ENCODE peak calls at places on chromosome 16, in four cellular contexts. One of them, this sample, is unnamed.

GRCh38 chr16:67396775-67397450 is 3.6 kb upstream of the TPPP3 start:
- DNase-seq in H1: no peak
- DNase-seq in GM12878: no peak
- DNase-seq in HepG2: no peak
- DNase-seq in this sample: no peak

GRCh38 chr16:85004587-85005205 is 6.6 kb downstream of the ZDHHC7 start:
- DNase-seq in HepG2: no peak
- DNase-seq in H1: no peak
- DNase-seq in GM12878: no peak
- DNase-seq in this sample: no peak

GRCh38 chr16:28218109-28218508 is 6.3 kb upstream of the XPO6 start:
- DNase-seq in HepG2: peak; percentile 56
- DNase-seq in H1: no peak
- DNase-seq in GM12878: no peak
- DNase-seq in this sample: no peak

GRCh38 chr16:14424595-14424994 is 205.5 kb downstream of the PARN start:
- DNase-seq in H1: no peak
- DNase-seq in HepG2: no peak
- DNase-seq in GM12878: no peak
- DNase-seq in this sample: no peak

GRCh38 chr16:63617047-63617989 is 1504.5 kb downstream of the CDH11 start:
- DNase-seq in H1: no peak
- DNase-seq in HepG2: no peak
- DNase-seq in GM12878: no peak
- DNase-seq in this sample: no peak

GRCh38 chr16:85429776-85430522 is 183.2 kb upstream of the GSE1 start:
- DNase-seq in GM12878: no peak
- DNase-seq in HepG2: no peak
- DNase-seq in H1: no peak
- DNase-seq in this sample: no peak

GRCh38 chr16:85245307-85246172 is 133.3 kb upstream of the CIBAR2 start:
- DNase-seq in GM12878: no peak
- DNase-seq in HepG2: peak; percentile 51
- DNase-seq in H1: peak; percentile 82
- DNase-seq in this sample: no peak

GRCh38 chr16:28098959-28099945 is 35.7 kb upstream of the GSG1L start:
- DNase-seq in HepG2: no peak
- DNase-seq in H1: no peak
- DNase-seq in GM12878: no peak
- DNase-seq in this sample: no peak

GRCh38 chr16:3963203-3963602 is 82.7 kb upstream of the CREBBP start:
- DNase-seq in GM12878: no peak
- DNase-seq in H1: no peak
- DNase-seq in HepG2: no peak
- DNase-seq in this sample: no peak

GRCh38 chr16:3957344-3957980 is 76.9 kb upstream of the CREBBP start:
- DNase-seq in HepG2: no peak
- DNase-seq in H1: no peak
- DNase-seq in GM12878: no peak
- DNase-seq in this sample: no peak

GRCh38 chr16:3959148-3959547 is 78.6 kb upstream of the CREBBP start:
- DNase-seq in GM12878: no peak
- DNase-seq in H1: no peak
- DNase-seq in HepG2: no peak
- DNase-seq in this sample: no peak

GRCh38 chr16:3961449-3961849 is 80.9 kb upstream of the CREBBP start:
- DNase-seq in HepG2: peak; percentile 65
- DNase-seq in H1: no peak
- DNase-seq in GM12878: no peak
- DNase-seq in this sample: peak; percentile 25

GRCh38 chr16:3960049-3960809 is 79.7 kb upstream of the CREBBP start:
- DNase-seq in H1: no peak
- DNase-seq in GM12878: no peak
- DNase-seq in HepG2: no peak
- DNase-seq in this sample: no peak
- H3K9ac ChIP-seq in H1: no peak overlapping the region
- H3K9ac ChIP-seq in GM12878: no peak overlapping the region
- H3K9ac ChIP-seq in HepG2: peak overlapping the region; percentile 66
- H3K9ac ChIP-seq in this sample: no peak overlapping the region

GRCh38 chr16:30366511-30366910 is 3.8 kb downstream of the TBC1D10B start:
- DNase-seq in HepG2: no peak
- DNase-seq in H1: no peak
- DNase-seq in GM12878: no peak
- DNase-seq in this sample: no peak
- TF ChIP-seq SUZ12 in HepG2: no peak
- TF ChIP-seq SUZ12 in H1: no peak
- TF ChIP-seq SUZ12 in GM12878: no peak
- TF ChIP-seq SUZ12 in this sample: no peak

DNA sequence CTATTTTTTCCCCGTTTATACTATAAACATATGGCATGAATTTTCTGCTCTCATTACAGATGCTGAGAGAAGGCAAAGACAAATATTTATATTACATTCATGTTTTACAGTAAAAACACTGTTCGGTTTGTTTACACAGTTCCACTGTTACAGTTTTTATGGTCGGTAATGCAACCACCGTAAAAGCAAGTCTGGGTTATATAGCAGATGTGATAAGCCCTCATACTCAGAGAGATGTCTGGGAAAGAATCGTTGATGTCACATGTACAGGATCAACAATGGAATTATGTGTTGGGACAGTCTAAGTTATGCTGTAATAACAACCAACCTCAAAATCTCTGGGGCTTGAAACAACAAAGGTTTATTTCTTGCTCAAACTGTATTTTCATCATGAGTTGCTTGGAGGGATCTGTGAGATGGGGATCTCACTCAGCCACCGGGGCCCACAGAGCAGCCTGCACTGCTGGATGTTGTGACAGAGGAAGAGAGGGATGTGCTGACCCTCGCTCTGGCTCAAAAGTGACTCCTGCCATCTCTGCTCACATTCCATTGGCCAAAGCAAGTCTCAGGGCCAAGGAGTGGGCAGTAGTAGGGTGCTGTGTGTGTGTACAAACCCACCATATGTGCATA is 85.2 kb downstream of the WWOX start:
- DNase-seq in HepG2: peak; percentile 68
- DNase-seq in GM12878: no peak
- DNase-seq in H1: peak; percentile 22
- DNase-seq in this sample: no peak
- TF ChIP-seq YY1 in HepG2: no peak
- TF ChIP-seq YY1 in GM12878: no peak
- TF ChIP-seq YY1 in H1: no peak
- TF ChIP-seq YY1 in this sample: no peak

DNA sequence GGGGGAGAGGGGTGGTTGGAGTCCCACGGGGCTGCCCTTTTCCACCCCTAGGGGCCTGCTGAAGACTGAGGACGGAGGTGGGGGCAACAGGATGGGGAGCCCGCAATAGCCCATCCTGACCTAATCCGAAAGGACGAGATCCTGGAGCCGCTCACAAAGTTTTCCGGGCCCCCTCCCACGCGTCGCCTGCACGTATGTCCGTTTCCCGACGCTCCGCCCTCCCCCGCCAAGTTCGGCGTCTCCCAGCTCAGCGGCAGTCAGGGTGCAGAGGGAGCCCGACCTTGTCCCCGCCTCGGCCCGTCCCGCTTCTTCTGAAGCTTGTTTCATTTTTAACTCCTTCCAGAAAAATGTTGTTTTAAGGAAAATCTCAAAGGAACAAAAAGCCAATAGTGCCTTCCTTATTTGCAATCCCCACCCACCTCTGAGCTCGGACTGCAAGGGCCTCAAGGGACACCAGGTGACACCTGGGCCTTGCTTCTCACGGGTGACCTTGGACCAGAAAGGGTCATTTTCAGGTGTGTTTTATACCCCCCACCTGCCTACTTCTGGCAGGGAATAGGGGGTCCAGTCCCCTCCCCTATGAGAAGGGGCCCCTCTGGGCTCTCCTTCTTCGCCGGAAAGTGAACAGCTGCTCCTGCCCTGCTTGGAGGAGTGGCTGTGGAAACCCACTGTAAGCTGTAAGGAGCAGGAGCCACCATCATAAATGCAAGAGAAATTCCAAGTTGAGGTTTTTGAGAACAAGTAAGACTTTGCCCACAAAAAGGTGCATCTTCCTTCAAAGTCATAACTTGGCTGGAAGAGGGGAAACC is 3.4 kb upstream of the ZNF423 start:
- DNase-seq in HepG2: no peak
- DNase-seq in GM12878: no peak
- DNase-seq in H1: no peak
- DNase-seq in this sample: no peak
- H3K9ac ChIP-seq in HepG2: no peak overlapping the region
- H3K9ac ChIP-seq in GM12878: no peak overlapping the region
- H3K9ac ChIP-seq in H1: no peak overlapping the region
- H3K9ac ChIP-seq in this sample: peak overlapping the region; percentile 95

GRCh38 chr16:72921106-72921505 is 126.8 kb downstream of the ZFHX3 start:
- DNase-seq in GM12878: no peak
- DNase-seq in H1: no peak
- DNase-seq in HepG2: no peak
- DNase-seq in this sample: no peak
- TF ChIP-seq SUZ12 in GM12878: no peak
- TF ChIP-seq SUZ12 in H1: no peak
- TF ChIP-seq SUZ12 in HepG2: no peak
- TF ChIP-seq SUZ12 in this sample: no peak

GRCh38 chr16:70430667-70431536 is 8.0 kb downstream of the ST3GAL2 start:
- DNase-seq in GM12878: peak; percentile 99
- DNase-seq in H1: no peak
- DNase-seq in HepG2: peak; percentile 48
- DNase-seq in this sample: no peak
- TF ChIP-seq YY1 in GM12878: peak; percentile 92
- TF ChIP-seq YY1 in H1: no peak
- TF ChIP-seq YY1 in HepG2: peak; percentile 20
- TF ChIP-seq YY1 in this sample: no peak

GRCh38 chr16:1723450-1724147 is 17.6 kb downstream of the MAPK8IP3 start:
- DNase-seq in GM12878: no peak
- DNase-seq in H1: peak; percentile 74
- DNase-seq in HepG2: peak; percentile 37
- DNase-seq in this sample: no peak
- H3K9ac ChIP-seq in GM12878: no peak overlapping the region
- H3K9ac ChIP-seq in H1: no peak overlapping the region
- H3K9ac ChIP-seq in HepG2: no peak overlapping the region
- H3K9ac ChIP-seq in this sample: no peak overlapping the region

GRCh38 chr16:19228575-19228974 is 57.0 kb upstream of the CLEC19A start:
- DNase-seq in H1: no peak
- DNase-seq in GM12878: no peak
- DNase-seq in HepG2: no peak
- DNase-seq in this sample: no peak
- TF ChIP-seq SUZ12 in H1: no peak
- TF ChIP-seq SUZ12 in GM12878: no peak
- TF ChIP-seq SUZ12 in HepG2: no peak
- TF ChIP-seq SUZ12 in this sample: no peak

This sample was measured in NT2/D1.